ENCODE peak calls at places on chromosome 20, in five cellular contexts. One of them, this sample, is unnamed. For H3K4me1, the result is how much of the 10 kb centered on the place peaks cover.

GRCh38 chr20:13478366-13478765 is 160.4 kb downstream of the TASP1 start:
- DNase-seq in PC-3: no peak
- DNase-seq in right cardiac atrium: no peak
- DNase-seq in adrenal gland: no peak
- DNase-seq in heart right ventricle: no peak
- DNase-seq in this sample: no peak

GRCh38 chr20:21712443-21713059 is 7.1 kb downstream of the PAX1 start:
- DNase-seq in PC-3: no peak
- DNase-seq in right cardiac atrium: no peak
- DNase-seq in adrenal gland: no peak
- DNase-seq in heart right ventricle: no peak
- DNase-seq in this sample: no peak

GRCh38 chr20:9999660-10000059 is 35.1 kb upstream of the ANKEF1 start:
- DNase-seq in PC-3: no peak
- DNase-seq in right cardiac atrium: no peak
- DNase-seq in adrenal gland: peak
- DNase-seq in heart right ventricle: no peak
- DNase-seq in this sample: no peak

GRCh38 chr20:37524221-37524700 is 3.2 kb downstream of the NNAT start:
- DNase-seq in PC-3: no peak
- DNase-seq in right cardiac atrium: no peak
- DNase-seq in adrenal gland: peak
- DNase-seq in heart right ventricle: no peak
- DNase-seq in this sample: no peak

GRCh38 chr20:5996765-5997164 is 46.3 kb downstream of the MCM8 start:
- DNase-seq in PC-3: peak
- DNase-seq in right cardiac atrium: no peak
- DNase-seq in adrenal gland: no peak
- DNase-seq in heart right ventricle: no peak
- DNase-seq in this sample: no peak

GRCh38 chr20:47851774-47852173 is 66.5 kb upstream of the SULF2 start:
- DNase-seq in PC-3: no peak
- DNase-seq in right cardiac atrium: no peak
- DNase-seq in adrenal gland: no peak
- DNase-seq in heart right ventricle: no peak
- DNase-seq in this sample: no peak

GRCh38 chr20:5190444-5190843 is 63.6 kb downstream of the CDS2 start:
- DNase-seq in PC-3: no peak
- DNase-seq in right cardiac atrium: no peak
- DNase-seq in adrenal gland: no peak
- DNase-seq in heart right ventricle: no peak
- DNase-seq in this sample: no peak

GRCh38 chr20:34433391-34433790 is 70.3 kb downstream of the ITCH start:
- DNase-seq in PC-3: no peak
- DNase-seq in right cardiac atrium: no peak
- DNase-seq in adrenal gland: no peak
- DNase-seq in heart right ventricle: no peak
- DNase-seq in this sample: no peak

GRCh38 chr20:10217517-10218410 is 866 bp upstream of the SNAP25 start:
- DNase-seq in PC-3: no peak
- DNase-seq in right cardiac atrium: peak
- DNase-seq in adrenal gland: peak
- DNase-seq in heart right ventricle: no peak
- DNase-seq in this sample: peak

GRCh38 chr20:18258126-18258860 is 30.0 kb upstream of the ZNF133 start:
- DNase-seq in PC-3: no peak
- DNase-seq in right cardiac atrium: no peak
- DNase-seq in adrenal gland: peak
- DNase-seq in heart right ventricle: no peak
- DNase-seq in this sample: no peak

GRCh38 chr20:63568170-63568981 is 5.7 kb downstream of the HELZ2 start:
- DNase-seq in PC-3: no peak
- DNase-seq in right cardiac atrium: no peak
- DNase-seq in adrenal gland: no peak
- DNase-seq in heart right ventricle: no peak
- DNase-seq in this sample: no peak

GRCh38 chr20:24690408-24690807 is 221.0 kb downstream of the SYNDIG1 start:
- DNase-seq in PC-3: no peak
- DNase-seq in right cardiac atrium: no peak
- DNase-seq in adrenal gland: no peak
- DNase-seq in heart right ventricle: no peak
- DNase-seq in this sample: no peak

GRCh38 chr20:36493801-36494114 is 47.6 kb upstream of the MYL9 start:
- DNase-seq in PC-3: no peak
- DNase-seq in right cardiac atrium: peak
- DNase-seq in adrenal gland: peak
- DNase-seq in heart right ventricle: peak
- DNase-seq in this sample: no peak

GRCh38 chr20:46935394-46936017 is 40.9 kb downstream of the EYA2 start:
- DNase-seq in PC-3: no peak
- DNase-seq in right cardiac atrium: no peak
- DNase-seq in adrenal gland: no peak
- DNase-seq in heart right ventricle: no peak
- DNase-seq in this sample: no peak

GRCh38 chr20:63495771-63496403 is 3.0 kb downstream of the EEF1A2 start:
- DNase-seq in PC-3: peak
- DNase-seq in right cardiac atrium: peak
- DNase-seq in adrenal gland: peak
- DNase-seq in heart right ventricle: peak
- DNase-seq in this sample: peak

GRCh38 chr20:46088409-46089075 is 1.2 kb downstream of the NCOA5 start:
- DNase-seq in PC-3: peak
- DNase-seq in right cardiac atrium: no peak
- DNase-seq in adrenal gland: peak
- DNase-seq in heart right ventricle: no peak
- DNase-seq in this sample: no peak

GRCh38 chr20:32332614-32333013 is 25.5 kb upstream of the ASXL1 start:
- DNase-seq in PC-3: peak
- DNase-seq in right cardiac atrium: no peak
- DNase-seq in adrenal gland: peak
- DNase-seq in heart right ventricle: no peak
- DNase-seq in this sample: peak

GRCh38 chr20:48025661-48026060 is 240.4 kb upstream of the SULF2 start:
- DNase-seq in PC-3: peak
- DNase-seq in right cardiac atrium: no peak
- DNase-seq in adrenal gland: no peak
- DNase-seq in heart right ventricle: no peak
- DNase-seq in this sample: no peak

GRCh38 chr20:45970646-45971424 is 1.2 kb downstream of the ZNF335 start:
- DNase-seq in PC-3: no peak
- DNase-seq in right cardiac atrium: peak
- DNase-seq in adrenal gland: no peak
- DNase-seq in heart right ventricle: peak
- DNase-seq in this sample: no peak

GRCh38 chr20:38217791-38218565 is 42.6 kb downstream of the KIAA1755 start:
- DNase-seq in PC-3: peak
- DNase-seq in right cardiac atrium: peak
- DNase-seq in adrenal gland: peak
- DNase-seq in heart right ventricle: peak
- DNase-seq in this sample: peak

GRCh38 chr20:64079273-64080012 is at the start of gene RGS19:
- DNase-seq in PC-3: peak
- DNase-seq in right cardiac atrium: peak
- DNase-seq in adrenal gland: peak
- DNase-seq in heart right ventricle: peak
- DNase-seq in this sample: peak

GRCh38 chr20:46400253-46400652 is 6.2 kb downstream of the ELMO2 start:
- DNase-seq in PC-3: no peak
- DNase-seq in right cardiac atrium: peak
- DNase-seq in adrenal gland: peak
- DNase-seq in heart right ventricle: peak
- DNase-seq in this sample: peak

GRCh38 chr20:16293590-16293989 is 279.7 kb downstream of the KIF16B start:
- DNase-seq in PC-3: peak
- DNase-seq in right cardiac atrium: no peak
- DNase-seq in adrenal gland: no peak
- DNase-seq in heart right ventricle: no peak
- DNase-seq in this sample: no peak

GRCh38 chr20:16243470-16243869 is 329.8 kb downstream of the KIF16B start:
- DNase-seq in PC-3: no peak
- DNase-seq in right cardiac atrium: no peak
- DNase-seq in adrenal gland: peak
- DNase-seq in heart right ventricle: no peak
- DNase-seq in this sample: no peak

GRCh38 chr20:32576560-32576959 is 8.6 kb downstream of the NOL4L start:
- DNase-seq in PC-3: no peak
- DNase-seq in right cardiac atrium: peak
- DNase-seq in adrenal gland: no peak
- DNase-seq in heart right ventricle: no peak
- DNase-seq in this sample: no peak

GRCh38 chr20:63509088-63509564 is 10.2 kb upstream of the EEF1A2 start:
- DNase-seq in PC-3: no peak
- DNase-seq in right cardiac atrium: no peak
- DNase-seq in adrenal gland: no peak
- DNase-seq in heart right ventricle: no peak
- DNase-seq in this sample: peak

GRCh38 chr20:13995086-13995665 is at the start of gene MACROD2:
- DNase-seq in PC-3: peak
- DNase-seq in right cardiac atrium: peak
- DNase-seq in adrenal gland: peak
- DNase-seq in heart right ventricle: peak
- DNase-seq in this sample: peak

GRCh38 chr20:34980543-34981213 is 25.0 kb downstream of the MYH7B start:
- DNase-seq in PC-3: no peak
- DNase-seq in right cardiac atrium: peak
- DNase-seq in adrenal gland: no peak
- DNase-seq in heart right ventricle: peak
- DNase-seq in this sample: no peak

GRCh38 chr20:46307139-46307998 is 929 bp downstream of the CDH22 start:
- DNase-seq in PC-3: peak
- DNase-seq in right cardiac atrium: peak
- DNase-seq in adrenal gland: peak
- DNase-seq in heart right ventricle: no peak
- DNase-seq in this sample: peak

GRCh38 chr20:63536997-63537524 is at the start of gene PTK6:
- DNase-seq in PC-3: peak
- DNase-seq in right cardiac atrium: peak
- DNase-seq in adrenal gland: peak
- DNase-seq in heart right ventricle: no peak
- DNase-seq in this sample: no peak

GRCh38 chr20:17856024-17856564 is 112.5 kb downstream of the SNX5 start:
- DNase-seq in PC-3: peak
- DNase-seq in right cardiac atrium: no peak
- DNase-seq in adrenal gland: no peak
- DNase-seq in heart right ventricle: no peak
- DNase-seq in this sample: no peak

GRCh38 chr20:58219342-58219700 is 9.1 kb downstream of the ANKRD60 start:
- DNase-seq in PC-3: peak
- DNase-seq in right cardiac atrium: no peak
- DNase-seq in adrenal gland: no peak
- DNase-seq in heart right ventricle: no peak
- DNase-seq in this sample: no peak

GRCh38 chr20:37728635-37728983 is 34.8 kb downstream of the CTNNBL1 start:
- DNase-seq in PC-3: no peak
- DNase-seq in right cardiac atrium: no peak
- DNase-seq in adrenal gland: no peak
- DNase-seq in heart right ventricle: no peak
- DNase-seq in this sample: no peak

GRCh38 chr20:5865604-5866003 is 84.7 kb downstream of the TRMT6 start:
- DNase-seq in PC-3: no peak
- DNase-seq in right cardiac atrium: no peak
- DNase-seq in adrenal gland: no peak
- DNase-seq in heart right ventricle: no peak
- DNase-seq in this sample: no peak

DNA sequence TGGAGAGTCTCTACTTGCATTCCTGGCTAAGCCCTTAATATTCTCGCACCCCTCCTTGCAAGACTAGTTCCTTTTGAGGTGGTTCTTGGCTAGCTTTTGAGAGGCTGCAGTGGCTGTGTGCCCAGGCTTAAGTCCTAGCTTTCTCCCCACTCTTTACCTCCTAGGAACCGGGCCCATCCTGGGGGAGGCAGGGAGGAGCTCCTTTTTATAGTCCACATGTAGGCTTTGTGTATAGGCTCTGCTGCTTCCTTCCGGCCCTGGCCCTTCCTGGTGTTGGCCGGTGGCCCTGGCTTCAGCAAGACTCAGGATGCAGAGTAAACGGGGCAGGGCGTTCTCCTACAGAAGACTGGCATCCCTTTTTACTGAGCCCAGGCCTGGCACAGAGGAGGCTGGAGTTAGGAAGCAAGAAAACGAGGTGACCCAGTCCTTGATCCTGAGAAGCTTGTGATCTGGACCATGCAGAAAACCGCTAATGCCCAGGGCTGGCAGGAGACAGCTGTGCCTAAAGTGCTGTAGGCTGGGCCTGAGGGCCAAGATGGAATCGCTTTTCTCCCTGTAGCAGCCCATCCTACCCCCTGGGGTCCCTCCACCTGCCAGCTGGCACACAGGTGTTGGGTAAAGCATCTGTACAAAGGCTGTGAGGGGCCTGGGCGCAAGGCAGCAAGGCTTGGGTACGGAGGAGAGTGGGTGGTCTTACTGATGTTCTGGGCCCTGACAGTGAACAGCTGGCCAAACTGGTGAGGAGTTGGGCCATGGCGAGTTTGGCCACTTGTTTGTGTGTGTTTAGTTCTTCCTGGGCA is 8.7 kb downstream of the PLCG1 start:
- DNase-seq in PC-3: no peak
- DNase-seq in right cardiac atrium: peak
- DNase-seq in adrenal gland: peak
- DNase-seq in heart right ventricle: peak
- DNase-seq in this sample: no peak
- H3K4me1 ChIP-seq in PC-3: under half
- H3K4me1 ChIP-seq in right cardiac atrium: half or more
- H3K4me1 ChIP-seq in adrenal gland: under half
- H3K4me1 ChIP-seq in heart right ventricle: under half
- H3K4me1 ChIP-seq in this sample: under half

DNA sequence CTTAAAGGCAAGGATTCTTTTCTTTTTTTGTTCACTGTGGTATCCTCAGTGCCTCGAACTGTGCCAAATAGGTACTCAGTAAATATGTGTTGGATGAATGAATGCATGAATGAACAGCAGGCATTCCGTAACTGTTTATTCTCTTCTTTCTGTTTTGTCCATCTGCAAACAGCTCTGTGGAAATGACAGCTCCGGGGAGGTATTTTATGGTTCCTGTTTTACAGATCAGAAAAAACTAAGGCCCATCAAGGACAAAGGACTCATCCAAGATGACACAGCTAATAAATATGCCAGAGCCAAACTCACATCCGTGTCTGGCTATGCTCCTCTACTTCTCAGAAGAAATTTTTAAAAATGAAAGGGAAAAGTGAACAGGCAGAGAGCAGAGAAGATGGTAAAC is 21.0 kb downstream of the JPH2 start:
- DNase-seq in PC-3: peak
- DNase-seq in right cardiac atrium: no peak
- DNase-seq in adrenal gland: peak
- DNase-seq in heart right ventricle: no peak
- DNase-seq in this sample: peak
- H3K4me3 ChIP-seq in PC-3: peak
- H3K4me3 ChIP-seq in right cardiac atrium: no peak
- H3K4me3 ChIP-seq in adrenal gland: no peak
- H3K4me3 ChIP-seq in heart right ventricle: no peak
- H3K4me3 ChIP-seq in this sample: peak

GRCh38 chr20:54015496-54015895 is 54.9 kb downstream of the BCAS1 start:
- DNase-seq in PC-3: no peak
- DNase-seq in right cardiac atrium: no peak
- DNase-seq in adrenal gland: no peak
- DNase-seq in heart right ventricle: no peak
- DNase-seq in this sample: no peak
- H3K4me1 ChIP-seq in PC-3: under half
- H3K4me1 ChIP-seq in right cardiac atrium: under half
- H3K4me1 ChIP-seq in adrenal gland: under half
- H3K4me1 ChIP-seq in heart right ventricle: under half
- H3K4me1 ChIP-seq in this sample: under half

GRCh38 chr20:50815162-50815989 is 20.5 kb downstream of the BCAS4 start:
- DNase-seq in PC-3: peak
- DNase-seq in right cardiac atrium: no peak
- DNase-seq in adrenal gland: no peak
- DNase-seq in heart right ventricle: no peak
- DNase-seq in this sample: peak
- H3K4me3 ChIP-seq in PC-3: no peak
- H3K4me3 ChIP-seq in right cardiac atrium: no peak
- H3K4me3 ChIP-seq in adrenal gland: no peak
- H3K4me3 ChIP-seq in heart right ventricle: no peak
- H3K4me3 ChIP-seq in this sample: no peak